ENCODE peak calls at places on chromosomes 16 and 17, in four cellular contexts. K, W, R and I are unnamed samples.
A peak's percentile ranks its signal among the peaks of the same experiment; 100 is the strongest.

GRCh38 chr17:57027852-57028251 is 49.9 kb downstream of the SCPEP1 start:
- DNase-seq in R (no peak), K (no peak), W (no peak), I (no peak)

GRCh38 chr16:57775661-57776469 is 26.4 kb downstream of the KIFC3 start:
- DNase-seq in W (no peak), K (no peak), R (peak; percentile 31), I (no peak)

GRCh38 chr17:60506312-60506711 is 19.7 kb downstream of the APPBP2 start:
- DNase-seq in K (peak; percentile 18), W (no peak), R (peak; percentile 23), I (peak; percentile 42)

GRCh38 chr17:68435876-68436842 is 21.1 kb downstream of the WIPI1 start:
- DNase-seq in R (peak; percentile 86), W (peak; percentile 73), K (peak; percentile 79), I (peak; percentile 80)

GRCh38 chr17:18129041-18129502 is 20.5 kb downstream of the MYO15A start:
- DNase-seq in K (no peak), W (no peak), R (peak; percentile 13), I (peak; percentile 33)

GRCh38 chr17:77881545-77881944 is 77.0 kb upstream of the TNRC6C start:
- DNase-seq in R (no peak), K (no peak), W (no peak), I (peak; percentile 85)

GRCh38 chr17:22464041-22464440 is 771.7 kb downstream of the KCNJ18 start:
- DNase-seq in R (no peak), W (no peak), K (no peak), I (no peak)

GRCh38 chr17:47999612-48000011 is 28.7 kb downstream of the CDK5RAP3 start:
- DNase-seq in K (peak; percentile 60), R (no peak), W (no peak), I (peak; percentile 43)

GRCh38 chr17:66971730-66972441 is 7.4 kb downstream of the CACNG4 start:
- DNase-seq in K (no peak), W (no peak), R (no peak), I (no peak)

GRCh38 chr16:88866151-88866920 is at the start of gene PABPN1L:
- DNase-seq in W (no peak), K (no peak), R (no peak), I (no peak)

GRCh38 chr17:46878055-46878454 is 26.7 kb downstream of the WNT9B start:
- DNase-seq in K (no peak), R (no peak), W (no peak), I (no peak)